ENCODE peak calls at places on chromosomes 6 and 20, in nine cellular contexts. V, J, I, M, X, B, W, Z and R are unnamed samples. For H3K27me3, the result is how much of the 10 kb centered on the place peaks cover.

GRCh38 chr6:137827977-137828815 is 38.9 kb upstream of the TNFAIP3 start:
- DNase-seq in V (no peak), J (no peak), I (peak), M (no peak), X (no peak), B (no peak), W (no peak), Z (no peak), R (no peak)

GRCh38 chr6:151095538-151096254 is 144.1 kb upstream of the AKAP12 start:
- DNase-seq in V (no peak), J (no peak), I (no peak), M (no peak), X (no peak), B (no peak), W (no peak), Z (no peak), R (no peak)

GRCh38 chr6:9388596-9388995 is 953.3 kb upstream of the SLC35B3 start:
- DNase-seq in V (no peak), J (no peak), I (no peak), M (no peak), X (no peak), B (no peak), W (no peak), Z (no peak), R (no peak)

GRCh38 chr20:11173936-11174335 is 500.1 kb upstream of the JAG1 start:
- DNase-seq in V (no peak), J (no peak), I (no peak), M (no peak), X (no peak), B (no peak), W (no peak), Z (no peak), R (no peak)

GRCh38 chr6:169841251-169841650 is 89.8 kb downstream of the ERMARD start:
- DNase-seq in V (no peak), J (no peak), I (no peak), M (no peak), X (no peak), B (no peak), W (peak), Z (no peak), R (no peak)

GRCh38 chr6:71478834-71479541 is 190.4 kb downstream of the OGFRL1 start:
- DNase-seq in V (no peak), J (peak), I (peak), M (no peak), X (peak), B (no peak), W (no peak), Z (no peak), R (no peak)

GRCh38 chr6:34027445-34027936 is 118.4 kb downstream of the GRM4 start:
- DNase-seq in V (peak), J (no peak), I (peak), M (peak), X (peak), B (peak), W (peak), Z (peak), R (no peak)

GRCh38 chr6:4021862-4022715 is 56.8 kb downstream of the FAM217A start:
- DNase-seq in V (no peak), J (no peak), I (no peak), M (no peak), X (peak), B (no peak), W (no peak), Z (no peak), R (no peak)

GRCh38 chr6:31532644-31533454 is 4.1 kb downstream of the MCCD1 start:
- DNase-seq in V (no peak), J (no peak), I (no peak), M (no peak), X (no peak), B (no peak), W (no peak), Z (no peak), R (no peak)

GRCh38 chr6:63418741-63419140 is 99.0 kb upstream of the LGSN start:
- DNase-seq in V (no peak), J (no peak), I (no peak), M (no peak), X (no peak), B (no peak), W (no peak), Z (no peak), R (peak)

GRCh38 chr6:23174781-23175361 is 605.5 kb downstream of the HDGFL1 start:
- DNase-seq in V (no peak), J (peak), I (peak), M (no peak), X (peak), B (no peak), W (no peak), Z (no peak), R (no peak)

GRCh38 chr6:168055696-168056489 is 23.1 kb downstream of the FRMD1 start:
- DNase-seq in V (no peak), J (no peak), I (no peak), M (no peak), X (no peak), B (no peak), W (no peak), Z (no peak), R (no peak)

GRCh38 chr6:111743318-111743717 is 129.9 kb downstream of the FYN start:
- DNase-seq in V (no peak), J (no peak), I (no peak), M (no peak), X (no peak), B (no peak), W (no peak), Z (no peak), R (no peak)

GRCh38 chr6:53300656-53301551 is 47.8 kb downstream of the ELOVL5 start:
- DNase-seq in V (peak), J (no peak), I (peak), M (no peak), X (no peak), B (no peak), W (no peak), Z (no peak), R (peak)

GRCh38 chr20:21395039-21395665 is 2.2 kb downstream of the NKX2-4 start:
- DNase-seq in V (no peak), J (no peak), I (no peak), M (no peak), X (no peak), B (no peak), W (no peak), Z (no peak), R (no peak)
- H3K27me3 ChIP-seq in V (half or more), J (half or more), I (under half), M (under half), X (under half), B (half or more), W (under half), Z (under half), R (half or more)

GRCh38 chr6:66861007-66861541 is 1154.0 kb upstream of the EYS start:
- DNase-seq in V (no peak), J (no peak), I (no peak), M (no peak), X (no peak), B (no peak), W (no peak), Z (no peak), R (no peak)

GRCh38 chr6:66865771-66866170 is 1158.7 kb upstream of the EYS start:
- DNase-seq in V (no peak), J (no peak), I (peak), M (no peak), X (no peak), B (no peak), W (no peak), Z (no peak), R (no peak)

DNA sequence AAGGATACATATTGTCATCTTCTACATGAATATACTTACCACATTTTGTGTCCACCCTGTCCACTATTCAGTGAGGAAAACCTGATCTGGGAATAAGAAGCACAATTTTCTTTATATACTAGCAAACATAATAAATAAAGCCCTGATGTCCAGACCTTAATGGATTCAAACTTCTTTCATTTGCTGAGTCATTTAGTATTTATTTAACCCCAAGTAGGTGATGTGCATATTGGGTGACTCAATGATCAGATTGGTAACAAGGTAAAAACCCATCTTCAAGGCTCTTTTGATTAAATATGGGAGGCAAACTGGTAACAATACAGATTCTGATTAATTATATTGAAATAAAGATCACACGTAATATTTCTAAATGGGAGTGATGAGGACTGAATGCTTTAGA is 1159.8 kb upstream of the EYS start:
- DNase-seq in V (no peak), J (no peak), I (peak), M (no peak), X (no peak), B (no peak), W (no peak), Z (no peak), R (no peak)
- H3K27ac ChIP-seq in V (no peak), J (no peak), I (no peak), M (no peak), X (no peak), B (no peak), W (no peak), Z (no peak), R (no peak)

DNA sequence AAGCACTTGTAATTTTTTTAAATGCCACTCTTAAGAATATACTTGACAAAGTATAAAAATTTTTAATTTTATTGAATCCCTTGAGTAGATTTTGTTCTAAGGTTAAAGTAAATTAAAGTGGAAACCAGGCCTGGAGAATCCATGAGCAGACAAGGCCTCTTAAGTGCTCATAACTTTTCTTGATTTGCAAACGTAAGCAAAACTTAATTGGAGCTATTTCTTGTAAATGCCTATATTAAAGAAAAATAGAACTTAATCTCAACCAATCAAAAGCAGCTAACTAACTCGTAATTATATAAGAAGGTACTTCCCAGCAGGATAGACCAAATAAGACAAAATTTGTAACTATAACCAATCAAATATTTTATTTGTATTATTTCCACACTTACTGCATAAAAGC is 12.7 kb upstream of the DEFB129 start:
- DNase-seq in V (no peak), J (no peak), I (no peak), M (no peak), X (no peak), B (no peak), W (no peak), Z (no peak), R (no peak)
- H3K27me3 ChIP-seq in V (under half), J (under half), I (under half), M (under half), X (under half), B (under half), W (under half), Z (under half), R (under half)

DNA sequence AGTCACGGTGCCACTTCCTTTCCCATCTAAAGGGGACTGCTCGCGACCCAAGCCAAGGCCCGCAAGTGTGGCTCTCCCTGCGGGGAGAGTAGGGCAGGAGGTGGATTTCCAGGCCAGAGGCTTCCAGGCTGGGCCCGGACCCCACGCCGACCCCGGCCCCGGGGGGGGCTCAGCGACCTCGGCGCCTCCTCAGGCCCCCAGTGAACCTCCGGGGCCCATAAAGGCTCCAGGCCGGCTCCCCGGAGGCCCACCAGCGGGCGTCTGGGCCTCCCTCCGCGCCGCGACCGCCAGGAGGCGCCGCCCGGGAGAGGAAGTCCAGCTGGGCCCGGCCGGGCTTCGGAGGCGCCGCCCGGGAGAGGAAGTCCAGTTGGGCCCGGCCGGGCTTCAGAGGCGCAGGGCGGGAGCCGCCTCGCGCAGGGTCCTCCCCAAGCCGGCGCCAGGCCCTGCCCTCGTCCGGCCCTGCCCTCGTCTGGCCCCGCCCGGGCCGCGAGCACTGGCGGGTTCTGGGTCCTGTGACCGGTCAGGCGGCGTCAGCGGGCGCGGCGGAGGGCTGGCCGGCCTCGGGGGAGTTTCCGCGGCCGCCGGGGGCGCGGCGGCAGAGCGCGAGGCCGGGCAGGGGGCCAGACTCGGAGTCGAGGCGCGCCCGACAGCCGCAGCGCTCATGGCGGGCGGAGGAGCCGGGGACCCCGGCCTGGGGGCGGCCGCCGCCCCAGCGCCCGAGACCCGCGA is at the start of gene RAB32:
- DNase-seq in V (peak), J (peak), I (peak), M (peak), X (peak), B (peak), W (peak), Z (peak), R (peak)
- H3K27ac ChIP-seq in V (peak), J (peak), I (peak), M (peak), X (peak), B (peak), W (peak), Z (peak), R (peak)

DNA sequence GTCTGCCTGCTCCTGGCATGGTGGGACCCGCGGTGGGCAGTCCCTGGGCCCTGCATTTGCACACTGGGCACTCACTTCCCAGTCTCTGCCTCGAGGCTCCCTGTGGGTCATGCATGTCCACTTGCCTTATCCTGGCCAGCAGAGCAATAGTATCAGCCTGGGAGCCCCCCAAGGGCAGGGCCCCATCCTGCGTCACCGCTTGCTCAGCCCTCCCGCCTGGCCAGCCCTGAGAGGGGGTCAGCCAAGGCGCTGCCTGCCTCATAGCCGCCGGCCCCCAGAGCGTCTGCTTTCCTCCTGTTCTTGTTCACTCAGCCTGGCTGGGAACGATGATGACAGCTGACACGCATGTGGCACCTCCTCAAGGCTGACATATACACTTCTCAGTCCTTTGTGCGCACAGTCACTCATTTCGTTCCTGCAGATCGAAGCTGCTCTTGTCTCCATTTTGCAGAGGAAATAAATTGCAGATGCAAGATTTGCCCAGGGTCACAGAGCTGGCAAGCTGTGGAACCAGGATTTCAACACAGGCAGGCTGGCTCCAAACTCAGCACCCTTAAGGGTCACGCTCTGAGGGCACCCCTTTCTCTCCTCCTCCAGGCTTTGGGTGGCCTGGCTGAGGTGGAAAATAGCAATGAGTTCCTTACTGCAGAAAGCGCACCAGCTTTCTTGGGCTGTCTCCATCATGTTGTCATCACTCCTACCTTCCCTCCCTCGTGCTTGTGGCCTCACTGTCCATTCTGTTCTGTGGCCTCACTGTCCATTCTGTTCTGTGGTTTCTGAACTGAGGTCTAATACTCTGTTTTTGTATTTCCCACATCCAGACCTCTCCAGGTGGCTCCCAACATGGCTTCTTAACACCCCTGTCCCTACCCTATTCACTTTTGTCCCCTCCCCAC is 17.2 kb downstream of the KCNK17 start:
- DNase-seq in V (peak), J (no peak), I (no peak), M (peak), X (no peak), B (peak), W (peak), Z (peak), R (no peak)
- H3K27me3 ChIP-seq in V (under half), J (under half), I (under half), M (under half), X (under half), B (under half), W (under half), Z (under half), R (under half)